ENCODE peak calls at places on chromosomes 5 and 9, in five cellular contexts. M is SK-N-SH, V is GM23338, I is pancreas, F is tibial nerve. P is an unnamed sample.

GRCh38 chr5:173328896-173329369 is 719 bp upstream of the STC2 start:
- DNase-seq in I (peak; percentile 76), V (peak; percentile 78), M (no peak), F (no peak), P (peak; percentile 70)

GRCh38 chr5:180205936-180206335 is 3.1 kb downstream of the RASGEF1C start:
- DNase-seq in M (no peak), V (no peak), F (no peak), I (no peak), P (no peak)

GRCh38 chr5:145056805-145057204 is 778.3 kb downstream of the PRELID2 start:
- DNase-seq in M (no peak), F (no peak), V (no peak), I (no peak), P (no peak)

GRCh38 chr9:97895695-97896332 is 26.5 kb downstream of the TRMO start:
- DNase-seq in V (peak; percentile 83), I (no peak), F (no peak), M (no peak), P (peak; percentile 40)

GRCh38 chr5:177008716-177009115 is 2.1 kb upstream of the UIMC1 start:
- DNase-seq in M (no peak), V (no peak), F (no peak), I (no peak), P (no peak)

GRCh38 chr5:178368278-178368677 is 135.7 kb upstream of the PHYKPL start:
- DNase-seq in I (no peak), F (no peak), V (no peak), M (no peak), P (no peak)

GRCh38 chr9:101354765-101355708 is 29.8 kb downstream of the BAAT start:
- DNase-seq in I (no peak), F (no peak), V (no peak), M (no peak), P (no peak)

GRCh38 chr5:123752576-123752975 is 240.6 kb downstream of the CSNK1G3 start:
- DNase-seq in V (no peak), F (peak; percentile 55), M (no peak), I (no peak), P (peak; percentile 83)

GRCh38 chr9:129036923-129037766 is 719 bp downstream of the MIGA2 start:
- DNase-seq in F (no peak), M (no peak), I (no peak), V (no peak), P (no peak)

GRCh38 chr9:2158111-2158610 is 143.0 kb downstream of the SMARCA2 start:
- DNase-seq in M (peak; percentile 19), F (peak; percentile 64), I (peak; percentile 29), V (peak; percentile 76), P (peak; percentile 6)
- TF ChIP-seq CTCF in M (peak; percentile 31), F (no peak), I (no peak), V (no peak), P (peak; percentile 19)

GRCh38 chr5:140145223-140145622 is 19.5 kb downstream of the IGIP start:
- DNase-seq in V (no peak), M (no peak), F (no peak), I (no peak), P (no peak)
- H3K4me3 ChIP-seq in V (peak overlapping the region; percentile 79), M (no peak overlapping the region), F (peak overlapping the region; percentile 47), I (peak overlapping the region; percentile 41), P (no peak overlapping the region)

GRCh38 chr5:82413302-82414042 is 135.3 kb upstream of the RPS23 start:
- DNase-seq in I (no peak), V (no peak), M (no peak), F (no peak), P (no peak)
- H3K27ac ChIP-seq in I (no peak overlapping the region), V (no peak overlapping the region), M (peak overlapping the region; percentile 74), F (no peak overlapping the region), P (no peak overlapping the region)

GRCh38 chr5:170630711-170631141 is 126.9 kb downstream of the KCNIP1 start:
- DNase-seq in I (no peak), M (no peak), V (no peak), F (peak; percentile 18), P (no peak)

GRCh38 chr5:170630226-170630625 is 126.4 kb downstream of the KCNIP1 start:
- DNase-seq in V (no peak), M (no peak), I (no peak), F (no peak), P (no peak)

GRCh38 chr5:170632266-170632984 is 128.6 kb downstream of the KCNIP1 start:
- DNase-seq in I (no peak), M (no peak), F (no peak), V (peak; percentile 76), P (no peak)

GRCh38 chr5:170632985-170633234 is 129.1 kb downstream of the KCNIP1 start:
- DNase-seq in M (peak; percentile 93), I (peak; percentile 63), V (peak; percentile 89), F (peak; percentile 38), P (no peak)

DNA sequence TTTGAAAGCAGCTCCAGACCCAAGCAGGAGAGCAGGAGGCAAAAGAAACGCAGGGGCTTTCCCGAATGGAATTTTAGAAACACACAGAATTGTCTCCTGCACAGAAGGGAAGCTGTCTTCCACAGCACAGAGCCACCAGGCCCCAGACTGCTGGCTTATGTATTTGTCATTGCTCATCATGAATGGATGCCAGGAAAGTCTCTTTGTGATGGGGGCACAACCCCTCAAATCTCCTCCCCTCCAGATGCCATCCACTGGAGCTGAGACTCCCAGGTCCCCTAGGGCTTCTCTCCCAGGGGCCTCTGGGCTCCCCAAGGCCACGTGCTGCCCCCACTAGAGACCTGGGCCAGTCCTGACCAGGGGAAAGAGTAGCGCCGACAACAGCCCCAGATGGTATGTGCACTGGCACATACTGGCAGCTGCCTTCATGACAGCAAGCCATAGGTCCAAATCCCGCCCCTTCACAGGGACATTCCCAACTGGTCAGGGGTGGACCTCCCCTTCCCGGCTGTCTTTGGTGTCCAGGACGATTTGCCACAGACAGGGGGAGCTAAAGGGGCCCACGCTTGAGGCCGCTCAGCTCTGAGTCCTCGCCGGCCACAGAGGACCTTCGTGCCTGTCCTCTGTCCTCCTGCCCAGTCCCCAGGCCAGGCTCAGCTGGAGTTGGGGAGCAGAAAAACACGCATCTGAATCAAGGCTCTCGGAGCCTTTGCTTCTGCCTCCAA is 127.8 kb downstream of the KCNIP1 start:
- DNase-seq in F (no peak), V (peak; percentile 72), M (peak; percentile 68), I (no peak), P (peak; percentile 65)
- TF ChIP-seq CTCF in F (peak; percentile 23), V (peak; percentile 73), M (no peak), I (no peak), P (peak; percentile 30)

DNA sequence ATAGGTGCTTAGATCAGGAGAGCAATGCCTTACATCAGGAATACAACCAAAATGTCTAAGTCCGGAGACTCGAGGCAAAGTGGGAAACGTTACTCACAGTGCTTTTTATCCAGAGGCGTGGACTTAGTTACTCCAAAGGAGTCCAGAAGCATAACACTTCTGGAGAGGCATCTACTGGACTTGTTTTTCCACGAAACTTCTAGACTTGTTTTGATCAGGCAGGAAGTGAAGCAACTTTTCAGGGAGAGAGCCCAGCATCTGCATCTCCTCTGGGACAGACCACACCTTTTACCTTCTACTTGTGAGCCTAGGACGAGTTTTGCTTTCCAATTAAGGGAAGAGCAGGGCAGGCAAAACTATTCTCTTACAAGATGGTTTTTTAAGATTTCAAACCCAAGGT is 1.2 kb upstream of the TJP2 start:
- DNase-seq in F (no peak), M (no peak), I (no peak), V (no peak), P (peak; percentile 48)
- H3K4me3 ChIP-seq in F (no peak overlapping the region), M (no peak overlapping the region), I (no peak overlapping the region), V (peak overlapping the region; percentile 67), P (no peak overlapping the region)

DNA sequence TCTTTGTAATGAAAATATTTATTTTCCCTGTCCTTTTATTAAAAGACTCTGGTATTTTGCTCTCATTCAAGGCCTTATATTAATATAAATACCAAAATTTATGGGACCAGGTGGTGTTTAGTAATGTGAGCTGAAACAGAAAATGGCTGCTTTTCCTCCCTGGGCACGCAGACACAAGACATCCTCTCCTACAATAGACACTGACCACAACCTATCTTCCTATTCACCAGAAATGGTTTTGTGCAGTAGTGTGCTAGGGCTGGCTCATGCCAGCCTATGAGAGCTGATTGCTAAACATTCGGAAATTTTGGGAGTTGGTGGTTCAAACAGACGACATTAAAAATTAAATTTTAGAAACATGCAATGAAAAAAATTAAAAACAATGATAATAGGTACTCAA is 338.2 kb downstream of the BNC2 start:
- DNase-seq in V (no peak), F (no peak), I (no peak), M (no peak), P (no peak)
- H3K27ac ChIP-seq in V (no peak overlapping the region), F (no peak overlapping the region), I (no peak overlapping the region), M (peak overlapping the region; percentile 82), P (no peak overlapping the region)

GRCh38 chr9:107044872-107045271 is 181.9 kb downstream of the ZNF462 start:
- DNase-seq in V (peak; percentile 44), M (no peak), I (no peak), F (no peak), P (no peak)
- TF ChIP-seq CTCF in V (peak; percentile 56), M (peak; percentile 29), I (no peak), F (no peak), P (no peak)

GRCh38 chr5:158820891-158821290 is 278.8 kb downstream of the EBF1 start:
- DNase-seq in I (no peak), F (no peak), M (no peak), V (no peak), P (no peak)
- H3K4me3 ChIP-seq in I (no peak overlapping the region), F (no peak overlapping the region), M (no peak overlapping the region), V (no peak overlapping the region), P (no peak overlapping the region)